ENCODE peak calls at places on chromosomes 11 and 22, in eight cellular contexts. M, O, E, Z, T, V, Q and K are unnamed samples.

GRCh38 chr22:37965940-37966664 is 12.6 kb downstream of the POLR2F start:
- DNase-seq in M (no peak), O (no peak), E (peak; percentile 49), Z (no peak), T (no peak), V (no peak), Q (no peak), K (no peak)

GRCh38 chr11:127470485-127470884 is 469.9 kb upstream of the KIRREL3 start:
- DNase-seq in M (no peak), O (peak; percentile 47), E (peak; percentile 7), Z (no peak), T (peak; percentile 5), V (peak; percentile 9), Q (peak; percentile 46), K (no peak)

GRCh38 chr22:41963453-41964105 is 5.7 kb upstream of the SEPTIN3 start:
- DNase-seq in M (no peak), O (no peak), E (peak; percentile 46), Z (no peak), T (no peak), V (no peak), Q (peak; percentile 43), K (no peak)

GRCh38 chr11:76329084-76329648 is 51.8 kb downstream of the THAP12 start:
- DNase-seq in M (no peak), O (peak; percentile 22), E (peak; percentile 26), Z (no peak), T (no peak), V (no peak), Q (no peak), K (no peak)

GRCh38 chr11:17714356-17714854 is 5.0 kb upstream of the MYOD1 start:
- DNase-seq in M (no peak), O (peak; percentile 55), E (no peak), Z (no peak), T (no peak), V (no peak), Q (no peak), K (no peak)

GRCh38 chr22:24141586-24141985 is 39.7 kb upstream of the SUSD2 start:
- DNase-seq in M (no peak), O (no peak), E (peak; percentile 9), Z (peak; percentile 30), T (peak; percentile 25), V (no peak), Q (no peak), K (no peak)

GRCh38 chr11:118908264-118908663 is 17.5 kb downstream of the BCL9L start:
- DNase-seq in M (no peak), O (no peak), E (no peak), Z (no peak), T (no peak), V (no peak), Q (no peak), K (no peak)

GRCh38 chr11:72220696-72221363 is 3.7 kb upstream of the INPPL1 start:
- DNase-seq in M (no peak), O (no peak), E (no peak), Z (no peak), T (no peak), V (no peak), Q (peak; percentile 69), K (no peak)

GRCh38 chr11:79018371-79018849 is 422.4 kb downstream of the TENM4 start:
- DNase-seq in M (no peak), O (no peak), E (peak; percentile 88), Z (no peak), T (no peak), V (no peak), Q (no peak), K (no peak)

GRCh38 chr11:2250485-2250884 is 19.9 kb downstream of the ASCL2 start:
- DNase-seq in M (no peak), O (no peak), E (no peak), Z (no peak), T (no peak), V (no peak), Q (no peak), K (no peak)

GRCh38 chr22:37024339-37025157 is 5.0 kb downstream of the MPST start:
- DNase-seq in M (peak; percentile 83), O (no peak), E (no peak), Z (no peak), T (no peak), V (no peak), Q (no peak), K (peak; percentile 69)

GRCh38 chr11:134559617-134559992 is 147.6 kb upstream of the B3GAT1 start:
- DNase-seq in M (no peak), O (no peak), E (no peak), Z (no peak), T (no peak), V (no peak), Q (no peak), K (peak; percentile 38)

GRCh38 chr11:130068546-130068985 is 1.1 kb upstream of the APLP2 start:
- DNase-seq in M (no peak), O (peak; percentile 35), E (no peak), Z (no peak), T (no peak), V (no peak), Q (no peak), K (no peak)

GRCh38 chr22:23231471-23232093 is 51.3 kb downstream of the BCR start:
- DNase-seq in M (peak; percentile 14), O (no peak), E (no peak), Z (no peak), T (no peak), V (no peak), Q (no peak), K (no peak)

GRCh38 chr22:43750751-43751150 is 61.4 kb downstream of the EFCAB6 start:
- DNase-seq in M (no peak), O (no peak), E (no peak), Z (no peak), T (no peak), V (no peak), Q (no peak), K (no peak)